ENCODE peak calls at places on chromosomes 7 and 10, in ten cellular contexts. P is substantia nigra; S is CD8-positive, alpha-beta T cell; I is foreskin keratinocyte; O is ovary; U is Panc1; J is esophagus muscularis mucosa; F is neuronal stem cell; Y is neural progenitor cell; R is MM.1S. V is an unnamed sample.

GRCh38 chr10:86376403-86376802 is 9.8 kb upstream of the GRID1 start:
- DNase-seq in J (no peak), I (no peak), O (no peak), U (no peak), S (no peak), R (no peak), P (no peak), F (no peak), Y (no peak), V (no peak)

GRCh38 chr10:48769706-48770105 is 85.0 kb downstream of the WDFY4 start:
- DNase-seq in R (no peak), S (no peak), O (no peak), Y (no peak), I (no peak), J (no peak), P (no peak), U (no peak), F (no peak), V (no peak)

GRCh38 chr7:131352032-131352431 is 24.4 kb downstream of the MKLN1 start:
- DNase-seq in R (no peak), O (no peak), F (no peak), S (no peak), I (no peak), U (no peak), J (no peak), P (no peak), Y (no peak), V (no peak)

GRCh38 chr10:131644287-131644686 is 256.5 kb upstream of the PPP2R2D start:
- DNase-seq in U (no peak), P (no peak), R (no peak), Y (no peak), I (no peak), O (no peak), S (no peak), F (no peak), J (no peak), V (no peak)

GRCh38 chr10:16626697-16627096 is 105.0 kb upstream of the C1QL3 start:
- DNase-seq in I (no peak), Y (peak), R (no peak), P (no peak), O (no peak), U (no peak), F (peak), J (no peak), S (no peak), V (no peak)

GRCh38 chr10:132877473-132877872 is 64.9 kb downstream of the CFAP46 start:
- DNase-seq in P (no peak), S (no peak), R (no peak), J (no peak), Y (no peak), F (no peak), U (no peak), I (no peak), O (no peak), V (no peak)

GRCh38 chr10:99532687-99533495 is at the start of gene NKX2-3:
- DNase-seq in F (no peak), R (peak), S (no peak), P (no peak), Y (peak), U (no peak), J (no peak), I (no peak), O (no peak), V (peak)

GRCh38 chr10:120131183-120131582 is 238.7 kb downstream of the SEC23IP start:
- DNase-seq in P (no peak), U (no peak), O (no peak), I (peak), Y (peak), J (no peak), R (peak), F (peak), S (no peak), V (peak)

GRCh38 chr7:157572622-157573021 is 235.8 kb downstream of the DNAJB6 start:
- DNase-seq in P (no peak), J (no peak), R (no peak), I (no peak), F (no peak), S (no peak), U (no peak), Y (no peak), O (no peak), V (no peak)

GRCh38 chr7:107744345-107744750 is 406 bp downstream of the CBLL1 start:
- DNase-seq in J (no peak), O (no peak), R (no peak), U (no peak), S (no peak), P (no peak), Y (no peak), I (no peak), F (no peak), V (no peak)

GRCh38 chr10:123972481-123973401 is 81.1 kb upstream of the CPXM2 start:
- DNase-seq in J (peak), P (no peak), Y (peak), O (no peak), F (peak), R (no peak), U (no peak), S (no peak), I (no peak), V (no peak)

GRCh38 chr7:22234247-22234646 is 122.7 kb downstream of the RAPGEF5 start:
- DNase-seq in R (no peak), U (no peak), P (no peak), O (no peak), I (no peak), J (no peak), F (no peak), S (no peak), Y (no peak), V (no peak)

GRCh38 chr7:45601816-45602540 is 27.8 kb downstream of the ADCY1 start:
- DNase-seq in J (peak), P (no peak), I (no peak), O (no peak), U (no peak), F (no peak), R (no peak), S (no peak), Y (no peak), V (no peak)

GRCh38 chr7:84454174-84454959 is 259.8 kb upstream of the SEMA3A start:
- DNase-seq in S (no peak), F (no peak), O (no peak), I (no peak), U (no peak), J (no peak), Y (no peak), P (no peak), R (no peak), V (no peak)

GRCh38 chr7:118194571-118194970 is 10.6 kb downstream of the LSM8 start:
- DNase-seq in F (no peak), S (no peak), R (no peak), P (no peak), U (no peak), J (no peak), Y (no peak), I (no peak), O (no peak), V (no peak)

GRCh38 chr10:128274938-128275337 is 148.7 kb upstream of the MKI67 start:
- DNase-seq in J (no peak), S (no peak), U (no peak), I (peak), F (no peak), R (peak), Y (no peak), O (no peak), P (no peak), V (no peak)

GRCh38 chr7:46848944-46849343 is 733.0 kb downstream of the TNS3 start:
- DNase-seq in Y (no peak), O (no peak), F (no peak), S (no peak), P (no peak), I (peak), J (no peak), U (no peak), R (no peak), V (no peak)

GRCh38 chr7:91249506-91250233 is 14.6 kb upstream of the FZD1 start:
- DNase-seq in R (no peak), F (no peak), O (no peak), P (no peak), J (no peak), I (peak), Y (no peak), S (no peak), U (no peak), V (peak)

GRCh38 chr10:33876547-33877400 is 542.3 kb upstream of the NRP1 start:
- DNase-seq in J (no peak), R (no peak), F (no peak), P (no peak), I (no peak), Y (no peak), S (no peak), U (no peak), O (no peak), V (no peak)

GRCh38 chr7:4198301-4198700 is 483.8 kb upstream of the FOXK1 start:
- DNase-seq in J (no peak), F (no peak), R (no peak), Y (no peak), U (no peak), O (no peak), S (no peak), P (no peak), I (no peak), V (no peak)

GRCh38 chr10:104321716-104322415 is 16.4 kb downstream of the ITPRIP start:
- DNase-seq in J (no peak), Y (no peak), F (no peak), R (no peak), S (no peak), I (no peak), P (no peak), U (no peak), O (no peak), V (no peak)

GRCh38 chr10:104323085-104323484 is 15.2 kb downstream of the ITPRIP start:
- DNase-seq in I (no peak), Y (no peak), R (no peak), U (no peak), J (no peak), P (no peak), F (no peak), S (no peak), O (no peak), V (no peak)

GRCh38 chr10:104323721-104324686 is 14.3 kb downstream of the ITPRIP start:
- DNase-seq in P (no peak), O (no peak), Y (no peak), J (no peak), S (no peak), F (no peak), I (no peak), R (no peak), U (no peak), V (no peak)

GRCh38 chr10:104321226-104321625 is 17.0 kb downstream of the ITPRIP start:
- DNase-seq in U (no peak), Y (no peak), I (no peak), R (no peak), O (no peak), S (no peak), P (no peak), F (no peak), J (no peak), V (no peak)

GRCh38 chr10:104322416-104322782 is 15.9 kb downstream of the ITPRIP start:
- DNase-seq in S (no peak), P (no peak), O (no peak), Y (no peak), U (no peak), J (no peak), F (no peak), I (peak), R (peak), V (peak)
- H3K27ac ChIP-seq in S (no peak), P (no peak), O (no peak), Y (no peak), U (peak), J (peak), F (no peak), I (peak), R (peak), V (peak)

DNA sequence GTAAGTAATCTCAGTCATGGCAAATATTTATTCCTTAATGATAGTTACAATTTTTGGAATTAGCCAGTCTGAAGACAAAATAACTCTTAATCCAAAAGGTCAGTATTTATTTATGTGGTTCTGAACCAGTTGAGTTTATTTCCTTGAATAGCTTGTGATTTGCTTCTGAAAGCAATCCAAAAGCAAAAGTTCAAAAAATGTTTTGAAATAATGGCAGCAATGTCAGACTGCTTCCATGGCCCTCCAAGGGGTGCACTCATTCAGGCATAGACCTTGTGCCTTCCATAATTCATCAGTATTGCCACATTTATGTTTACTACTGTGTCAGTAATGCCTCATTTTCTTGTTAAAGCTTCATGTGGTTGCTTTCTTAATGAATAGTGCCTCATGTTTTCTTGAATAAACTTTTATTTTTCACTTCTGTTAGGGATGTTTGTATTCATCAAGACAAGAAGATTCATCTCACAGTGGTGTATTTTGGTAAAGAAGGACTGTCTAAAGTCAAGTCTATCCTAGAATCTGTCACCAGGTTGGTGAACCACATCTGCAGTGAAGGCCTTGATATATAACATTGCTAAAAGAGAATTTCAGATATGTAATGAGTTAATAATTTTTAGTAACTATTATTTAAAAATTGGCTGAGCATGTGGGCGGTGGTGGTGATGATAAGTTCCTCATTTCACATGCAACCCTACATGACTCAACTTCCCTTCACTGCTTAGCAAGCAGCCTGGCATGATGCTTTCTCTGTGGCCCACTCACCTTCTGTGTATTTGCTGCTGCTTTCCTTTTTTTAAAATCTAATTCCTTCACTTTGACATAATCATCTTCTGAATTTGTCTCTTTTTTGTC is 22.0 kb downstream of the CSGALNACT2 start:
- DNase-seq in R (no peak), Y (no peak), O (no peak), P (no peak), I (peak), S (no peak), J (no peak), U (no peak), F (no peak), V (peak)
- H3K27ac ChIP-seq in R (no peak), Y (no peak), O (no peak), P (no peak), I (peak), S (no peak), J (peak), U (no peak), F (no peak), V (no peak)

GRCh38 chr7:139647812-139648616 is 124.5 kb downstream of the CLEC2L start:
- DNase-seq in I (no peak), Y (no peak), J (no peak), U (no peak), S (no peak), O (no peak), F (no peak), R (no peak), P (no peak), V (no peak)

GRCh38 chr7:139650429-139651100 is 127.1 kb downstream of the CLEC2L start:
- DNase-seq in P (no peak), R (no peak), O (no peak), I (peak), U (no peak), J (no peak), S (no peak), Y (no peak), F (no peak), V (no peak)

GRCh38 chr7:139647085-139647484 is 123.6 kb downstream of the CLEC2L start:
- DNase-seq in I (no peak), P (no peak), F (no peak), R (no peak), S (no peak), J (no peak), U (no peak), O (no peak), Y (no peak), V (no peak)

GRCh38 chr7:139648941-139649425 is 125.5 kb downstream of the CLEC2L start:
- DNase-seq in I (no peak), F (no peak), O (no peak), J (no peak), R (no peak), S (no peak), Y (no peak), U (no peak), P (no peak), V (no peak)

DNA sequence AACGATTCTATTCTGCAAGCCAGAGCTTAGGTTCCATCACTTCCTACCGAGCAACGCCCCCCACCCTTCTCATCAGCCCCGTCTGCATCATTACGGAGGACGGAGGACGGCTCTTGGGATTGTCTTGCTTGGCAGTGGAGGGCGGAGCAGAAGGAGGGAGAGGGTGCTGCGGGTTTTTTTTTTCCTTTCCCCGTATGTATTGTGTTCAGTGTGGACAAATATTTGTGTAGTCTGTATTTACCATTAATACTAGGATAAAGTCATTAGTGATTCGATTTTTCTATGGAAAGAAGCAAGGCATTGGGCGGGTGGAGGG is 125.1 kb downstream of the CLEC2L start:
- DNase-seq in Y (no peak), O (no peak), I (no peak), P (no peak), J (no peak), F (no peak), U (no peak), R (no peak), S (no peak), V (no peak)
- H3K27ac ChIP-seq in Y (no peak), O (no peak), I (no peak), P (peak), J (peak), F (no peak), U (no peak), R (no peak), S (no peak), V (no peak)

DNA sequence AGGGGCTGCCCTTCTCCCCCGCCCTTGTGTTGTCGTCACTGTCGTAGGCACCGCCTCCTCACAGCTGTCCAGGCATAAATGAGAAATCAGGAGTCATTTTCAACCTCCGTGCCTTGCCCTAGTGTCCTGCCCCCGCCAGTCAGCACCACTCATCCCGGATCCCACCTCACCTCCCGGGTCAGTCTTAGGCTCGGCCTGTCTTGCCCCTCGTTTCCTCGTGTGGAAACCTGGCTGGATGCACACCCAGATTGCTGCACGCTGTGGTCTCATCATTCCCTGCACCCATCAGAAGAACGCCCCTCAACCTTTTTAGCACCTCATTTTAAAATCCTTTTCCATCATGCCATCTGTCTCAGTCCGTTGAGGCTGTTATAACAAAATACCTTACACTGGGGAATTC is 213.1 kb downstream of the HECW1 start:
- DNase-seq in I (no peak), O (no peak), S (no peak), U (no peak), F (no peak), Y (no peak), R (no peak), P (no peak), J (no peak), V (no peak)
- H3K27ac ChIP-seq in I (no peak), O (no peak), S (no peak), U (no peak), F (no peak), Y (no peak), R (no peak), P (no peak), J (no peak), V (no peak)

GRCh38 chr7:99618726-99619125 is 2.0 kb downstream of the ZSCAN25 start:
- DNase-seq in F (no peak), Y (no peak), P (no peak), O (no peak), I (peak), J (no peak), S (no peak), U (no peak), R (no peak), V (peak)
- H3K27ac ChIP-seq in F (no peak), Y (no peak), P (no peak), O (no peak), I (peak), J (no peak), S (no peak), U (no peak), R (no peak), V (peak)

DNA sequence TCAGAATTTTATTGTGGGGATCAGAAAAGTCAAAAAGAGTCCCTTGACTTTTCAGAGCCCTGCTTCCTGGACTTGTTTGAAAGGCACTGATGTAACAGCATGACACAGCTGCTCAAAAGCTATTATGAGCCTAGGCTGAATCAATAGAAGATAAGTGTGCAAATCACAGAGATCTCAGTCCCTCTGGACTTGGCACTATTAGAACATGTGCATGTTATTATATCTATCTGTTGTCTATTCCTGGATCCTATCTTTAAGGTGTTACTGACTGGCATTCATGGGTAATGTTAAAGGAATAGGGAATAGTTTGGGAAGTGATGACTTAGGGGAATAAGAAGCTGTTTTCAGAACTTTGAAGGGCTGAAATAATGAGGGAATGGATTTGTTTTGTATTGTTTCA is 815.0 kb upstream of the C7orf33 start:
- DNase-seq in R (no peak), Y (no peak), J (no peak), O (no peak), S (no peak), I (no peak), P (no peak), U (no peak), F (no peak), V (no peak)
- H3K27ac ChIP-seq in R (no peak), Y (no peak), J (no peak), O (no peak), S (no peak), I (no peak), P (peak), U (no peak), F (no peak), V (no peak)

GRCh38 chr7:32092346-32092745 is 22.1 kb upstream of the PDE1C start:
- DNase-seq in U (no peak), I (no peak), P (no peak), S (no peak), Y (no peak), J (no peak), R (no peak), F (no peak), O (no peak), V (no peak)

GRCh38 chr7:32093415-32094408 is 23.5 kb upstream of the PDE1C start:
- DNase-seq in O (peak), U (no peak), P (no peak), R (no peak), F (no peak), Y (no peak), J (peak), S (no peak), I (peak), V (peak)

GRCh38 chr7:32091608-32092210 is 21.5 kb upstream of the PDE1C start:
- DNase-seq in I (no peak), F (no peak), O (no peak), U (no peak), J (no peak), R (no peak), P (no peak), S (no peak), Y (no peak), V (no peak)

GRCh38 chr7:32089678-32090077 is 19.5 kb upstream of the PDE1C start:
- DNase-seq in I (no peak), J (no peak), F (no peak), U (no peak), S (no peak), Y (no peak), P (no peak), R (no peak), O (no peak), V (no peak)

DNA sequence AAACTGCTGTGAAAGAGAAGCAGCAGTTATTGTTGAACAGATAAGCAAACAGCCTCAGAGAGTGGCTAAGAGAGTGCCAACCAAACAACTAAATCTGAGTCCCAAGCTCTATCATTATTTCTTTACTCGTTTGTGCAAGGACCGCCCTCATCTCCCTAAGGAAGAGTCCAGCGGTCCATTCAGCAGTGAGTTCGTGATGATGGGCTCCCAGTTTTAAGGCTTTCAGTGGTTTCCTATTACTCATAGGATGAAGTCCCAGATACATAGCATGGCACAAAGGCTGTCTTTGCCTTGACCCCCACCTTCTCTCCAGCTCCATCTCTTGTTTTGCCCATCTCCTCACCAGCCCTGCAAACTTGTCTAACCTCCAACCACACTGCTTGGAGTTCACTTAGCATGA is 24.3 kb upstream of the PDE1C start:
- DNase-seq in R (no peak), P (no peak), I (no peak), S (no peak), O (no peak), J (no peak), Y (no peak), U (no peak), F (no peak), V (no peak)
- H3K27ac ChIP-seq in R (no peak), P (no peak), I (no peak), S (no peak), O (no peak), J (no peak), Y (no peak), U (no peak), F (no peak), V (no peak)

V was measured in RWPE1.